ENCODE peak calls at places on chromosomes 2 and 18, in nine cellular contexts. F is stimulated activated CD4-positive, alpha-beta T cell treated with anti-CD3 and anti-CD28 coated beads, Interleukin-1b, Interleukin-23, amount 100 ng/mL, for 48 hours; E is hippocampal formation; Y is neural crest cell; D is activated CD8-positive, alpha-beta T cell treated with anti-CD3 and anti-CD28 coated beads for 36 hours; U is KBM-7; M is non-pigmented ciliary epithelial cell; J is NCI-H1092 treated with DMSO at 0.1 percent for 48 hours; S is NCI-H446. Q is an unnamed sample.

GRCh38 chr2:170222298-170222697 is 44.4 kb downstream of the MYO3B start:
- DNase-seq in F (no peak), E (no peak), Y (no peak), D (no peak), U (no peak), M (no peak), J (no peak), S (no peak), Q (no peak)

GRCh38 chr2:177689623-177690022 is 297.1 kb downstream of the AGPS start:
- DNase-seq in F (no peak), E (no peak), Y (no peak), D (no peak), U (peak; percentile 31), M (no peak), J (no peak), S (no peak), Q (no peak)

GRCh38 chr2:221680548-221680947 is 108.4 kb upstream of the EPHA4 start:
- DNase-seq in F (no peak), E (no peak), Y (no peak), D (no peak), U (no peak), M (no peak), J (no peak), S (no peak), Q (no peak)

GRCh38 chr18:54947115-54947514 is 12.1 kb downstream of the CCDC68 start:
- DNase-seq in F (no peak), E (no peak), Y (no peak), D (no peak), U (no peak), M (no peak), J (no peak), S (no peak), Q (no peak)

GRCh38 chr2:17326717-17327116 is 191.5 kb downstream of the RAD51AP2 start:
- DNase-seq in F (no peak), E (no peak), Y (no peak), D (no peak), U (no peak), M (no peak), J (no peak), S (peak; percentile 87), Q (no peak)

GRCh38 chr2:168758970-168759820 is 43.2 kb upstream of the NOSTRIN start:
- DNase-seq in F (no peak), E (peak; percentile 33), Y (no peak), D (peak; percentile 21), U (peak; percentile 55), M (peak; percentile 11), J (peak; percentile 30), S (peak; percentile 61), Q (no peak)

GRCh38 chr2:134900151-134900550 is 18.5 kb upstream of the CCNT2 start:
- DNase-seq in F (no peak), E (no peak), Y (no peak), D (no peak), U (no peak), M (no peak), J (no peak), S (no peak), Q (no peak)

GRCh38 chr2:30480703-30481322 is 33.8 kb downstream of the LCLAT1 start:
- DNase-seq in F (no peak), E (no peak), Y (no peak), D (no peak), U (no peak), M (no peak), J (no peak), S (no peak), Q (no peak)

GRCh38 chr2:197705912-197706838 is 1.0 kb downstream of the MARS2 start:
- DNase-seq in F (peak; percentile 5), E (no peak), Y (peak; percentile 23), D (peak; percentile 18), U (no peak), M (no peak), J (no peak), S (peak; percentile 11), Q (peak; percentile 41)

GRCh38 chr2:161030260-161031063 is 129.8 kb upstream of the TANK start:
- DNase-seq in F (no peak), E (no peak), Y (no peak), D (no peak), U (no peak), M (peak; percentile 99), J (no peak), S (peak; percentile 17), Q (no peak)

GRCh38 chr2:38528008-38528442 is 74.7 kb downstream of the HNRNPLL start:
- DNase-seq in F (peak; percentile 67), E (no peak), Y (peak; percentile 60), D (peak; percentile 77), U (peak; percentile 55), M (no peak), J (peak; percentile 56), S (peak; percentile 89), Q (peak; percentile 80)

GRCh38 chr2:10390369-10390801 is 57.7 kb downstream of the ODC1 start:
- DNase-seq in F (no peak), E (no peak), Y (no peak), D (no peak), U (no peak), M (no peak), J (no peak), S (no peak), Q (no peak)

GRCh38 chr18:21897811-21898210 is 157.2 kb downstream of the MIB1 start:
- DNase-seq in F (peak; percentile 11), E (peak; percentile 14), Y (peak; percentile 60), D (peak; percentile 43), U (peak; percentile 63), M (peak; percentile 5), J (peak; percentile 31), S (peak; percentile 43), Q (peak; percentile 35)

GRCh38 chr2:230942371-230942770 is 17.3 kb upstream of the GPR55 start:
- DNase-seq in F (no peak), E (no peak), Y (no peak), D (no peak), U (no peak), M (no peak), J (no peak), S (no peak), Q (no peak)

GRCh38 chr2:30230855-30231725 is at the start of gene LBH:
- DNase-seq in F (peak; percentile 89), E (peak; percentile 56), Y (peak; percentile 75), D (peak; percentile 93), U (peak; percentile 94), M (no peak), J (peak; percentile 66), S (peak; percentile 82), Q (peak; percentile 97)

GRCh38 chr2:230665263-230665691 is 47.4 kb upstream of the CAB39 start:
- DNase-seq in F (no peak), E (no peak), Y (no peak), D (peak; percentile 32), U (peak; percentile 71), M (no peak), J (no peak), S (no peak), Q (peak; percentile 59)

GRCh38 chr2:229725716-229726346 is 11.5 kb upstream of the DNER start:
- DNase-seq in F (no peak), E (no peak), Y (no peak), D (no peak), U (no peak), M (peak; percentile 72), J (no peak), S (no peak), Q (no peak)

GRCh38 chr2:108927936-108928659 is 60.9 kb downstream of the EDAR start:
- DNase-seq in F (no peak), E (peak; percentile 48), Y (peak; percentile 41), D (peak; percentile 55), U (peak; percentile 32), M (peak; percentile 18), J (peak; percentile 29), S (peak; percentile 40), Q (peak; percentile 50)

GRCh38 chr2:241701155-241701404 is 759 bp upstream of the ING5 start:
- DNase-seq in F (no peak), E (no peak), Y (no peak), D (no peak), U (peak; percentile 89), M (no peak), J (no peak), S (no peak), Q (no peak)

GRCh38 chr2:4139711-4140110 is 436.3 kb downstream of the DCDC2C start:
- DNase-seq in F (no peak), E (no peak), Y (no peak), D (no peak), U (no peak), M (no peak), J (peak; percentile 54), S (no peak), Q (no peak)

GRCh38 chr2:170813611-170814550 is 2.8 kb upstream of the GAD1 start:
- DNase-seq in F (no peak), E (no peak), Y (peak; percentile 62), D (peak; percentile 59), U (peak; percentile 30), M (no peak), J (peak; percentile 60), S (no peak), Q (peak; percentile 43)

GRCh38 chr2:1806254-1806653 is 61.9 kb upstream of the PXDN start:
- DNase-seq in F (no peak), E (no peak), Y (no peak), D (no peak), U (no peak), M (no peak), J (no peak), S (no peak), Q (no peak)

GRCh38 chr18:24157855-24158254 is 19.0 kb downstream of the CABYR start:
- DNase-seq in F (no peak), E (no peak), Y (no peak), D (no peak), U (no peak), M (no peak), J (no peak), S (no peak), Q (no peak)

GRCh38 chr2:109131777-109132176 is 2.8 kb downstream of the SH3RF3 start:
- DNase-seq in F (no peak), E (no peak), Y (no peak), D (no peak), U (no peak), M (no peak), J (no peak), S (no peak), Q (no peak)

GRCh38 chr18:63994783-63995399 is 25.0 kb downstream of the SERPINB8 start:
- DNase-seq in F (peak; percentile 22), E (peak; percentile 27), Y (peak; percentile 55), D (peak; percentile 57), U (peak; percentile 66), M (no peak), J (peak; percentile 57), S (peak; percentile 61), Q (peak; percentile 49)

GRCh38 chr2:225456619-225457260 is 57.2 kb downstream of the NYAP2 start:
- DNase-seq in F (no peak), E (no peak), Y (no peak), D (no peak), U (no peak), M (no peak), J (no peak), S (no peak), Q (no peak)

GRCh38 chr2:215598376-215598975 is 162.6 kb upstream of the FN1 start:
- DNase-seq in F (no peak), E (no peak), Y (no peak), D (no peak), U (no peak), M (no peak), J (no peak), S (no peak), Q (no peak)

GRCh38 chr2:30060562-30060961 is 86.2 kb upstream of the YPEL5 start:
- DNase-seq in F (no peak), E (no peak), Y (no peak), D (no peak), U (no peak), M (no peak), J (no peak), S (no peak), Q (no peak)

GRCh38 chr2:38315707-38316333 is 61.3 kb downstream of the ATL2 start:
- DNase-seq in F (no peak), E (peak; percentile 48), Y (peak; percentile 23), D (peak; percentile 7), U (peak; percentile 70), M (no peak), J (peak; percentile 18), S (peak; percentile 45), Q (no peak)

GRCh38 chr18:65288908-65289307 is 461.9 kb upstream of the CDH7 start:
- DNase-seq in F (no peak), E (no peak), Y (no peak), D (no peak), U (no peak), M (no peak), J (no peak), S (no peak), Q (no peak)

GRCh38 chr2:105777071-105777482 is 32.4 kb downstream of the NCK2 start:
- DNase-seq in F (no peak), E (no peak), Y (no peak), D (peak; percentile 51), U (no peak), M (no peak), J (no peak), S (no peak), Q (no peak)